ENCODE peak calls at places on chromosomes 1 and 21, in five cellular contexts. M is endothelial cell of umbilical vein, W is ovary, U is heart left ventricle, Y is uterus. L is an unnamed sample.

GRCh38 chr1:118151312-118151937 is 33.6 kb downstream of the SPAG17 start:
- DNase-seq in M (peak), W (peak), U (peak), Y (peak), L (peak)

GRCh38 chr1:13699510-13699909 is 478 bp upstream of the PRDM2 start:
- DNase-seq in M (no peak), W (peak), U (peak), Y (no peak), L (peak)

GRCh38 chr1:204130178-204130577 is 21.7 kb downstream of the ETNK2 start:
- DNase-seq in M (no peak), W (peak), U (no peak), Y (peak), L (no peak)

GRCh38 chr1:4394366-4394765 is 260.0 kb upstream of the AJAP1 start:
- DNase-seq in M (no peak), W (no peak), U (no peak), Y (no peak), L (no peak)

GRCh38 chr1:18443573-18444520 is 36.9 kb upstream of the KLHDC7A start:
- DNase-seq in M (no peak), W (no peak), U (no peak), Y (no peak), L (no peak)

GRCh38 chr1:165539306-165539705 is 4.5 kb upstream of the LRRC52 start:
- DNase-seq in M (no peak), W (no peak), U (no peak), Y (no peak), L (no peak)

GRCh38 chr1:162905759-162906158 is 44.8 kb upstream of the CCDC190 start:
- DNase-seq in M (peak), W (no peak), U (no peak), Y (no peak), L (no peak)

GRCh38 chr1:205025239-205025638 is 17.8 kb upstream of the CNTN2 start:
- DNase-seq in M (no peak), W (no peak), U (no peak), Y (no peak), L (no peak)

GRCh38 chr1:31924839-31925238 is 13.3 kb downstream of the PTP4A2 start:
- DNase-seq in M (peak), W (no peak), U (no peak), Y (no peak), L (peak)

DNA sequence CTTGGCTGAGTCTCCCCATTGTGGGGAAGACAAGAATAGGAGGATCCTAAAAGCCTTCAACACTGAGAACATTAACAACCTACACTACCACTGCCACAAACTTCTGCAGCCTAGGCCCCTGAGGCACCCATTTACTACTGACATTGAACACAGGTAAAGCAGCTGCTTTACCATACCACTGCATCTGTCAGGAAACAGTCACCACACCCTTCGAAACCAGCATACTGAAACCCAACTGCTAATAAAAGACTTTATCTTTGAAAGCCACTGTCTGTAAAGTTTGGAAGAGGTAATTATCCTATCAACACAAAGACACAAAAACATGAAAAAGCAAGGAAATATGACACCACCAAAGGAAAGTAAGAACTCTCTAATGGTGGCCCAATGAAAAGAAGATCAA is 7.4 kb downstream of the IFNAR1 start:
- DNase-seq in M (no peak), W (no peak), U (no peak), Y (no peak), L (no peak)
- TF ChIP-seq POLR2A in M (no peak), W (no peak), U (no peak), Y (no peak), L (no peak)

GRCh38 chr21:42770717-42771502 is 108.4 kb downstream of the WDR4 start:
- DNase-seq in M (no peak), W (no peak), U (no peak), Y (no peak), L (no peak)

GRCh38 chr21:42769820-42770716 is 109.3 kb downstream of the WDR4 start:
- DNase-seq in M (no peak), W (no peak), U (no peak), Y (no peak), L (no peak)

GRCh38 chr21:42768324-42769121 is 110.8 kb downstream of the WDR4 start:
- DNase-seq in M (no peak), W (no peak), U (no peak), Y (no peak), L (no peak)

GRCh38 chr21:42767561-42767835 is 111.8 kb downstream of the WDR4 start:
- DNase-seq in M (no peak), W (no peak), U (no peak), Y (no peak), L (no peak)

GRCh38 chr21:42769183-42769819 is 110.0 kb downstream of the WDR4 start:
- DNase-seq in M (no peak), W (no peak), U (no peak), Y (no peak), L (no peak)
- TF ChIP-seq POLR2A in M (no peak), W (no peak), U (no peak), Y (no peak), L (no peak)

GRCh38 chr1:2227341-2228156 is 570 bp upstream of the SKI start:
- DNase-seq in M (peak), W (peak), U (peak), Y (peak), L (peak)
- TF ChIP-seq POLR2A in M (peak), W (peak), U (peak), Y (peak), L (peak)

GRCh38 chr1:172340520-172340919 is 80.0 kb upstream of the C1orf105 start:
- DNase-seq in M (no peak), W (no peak), U (no peak), Y (no peak), L (no peak)

GRCh38 chr1:172339840-172340239 is 80.6 kb upstream of the C1orf105 start:
- DNase-seq in M (no peak), W (no peak), U (no peak), Y (no peak), L (no peak)

GRCh38 chr1:172338295-172338735 is 82.2 kb upstream of the C1orf105 start:
- DNase-seq in M (no peak), W (no peak), U (no peak), Y (no peak), L (no peak)

GRCh38 chr1:172332230-172332629 is 88.3 kb upstream of the C1orf105 start:
- DNase-seq in M (no peak), W (no peak), U (no peak), Y (no peak), L (no peak)

GRCh38 chr1:172335377-172335776 is 85.1 kb upstream of the C1orf105 start:
- DNase-seq in M (no peak), W (no peak), U (no peak), Y (no peak), L (no peak)
- TF ChIP-seq POLR2A in M (no peak), W (no peak), U (no peak), Y (no peak), L (no peak)

GRCh38 chr1:65179148-65179547 is 31.1 kb downstream of the AK4 start:
- DNase-seq in M (no peak), W (no peak), U (no peak), Y (no peak), L (no peak)
- TF ChIP-seq POLR2A in M (no peak), W (no peak), U (no peak), Y (no peak), L (no peak)

DNA sequence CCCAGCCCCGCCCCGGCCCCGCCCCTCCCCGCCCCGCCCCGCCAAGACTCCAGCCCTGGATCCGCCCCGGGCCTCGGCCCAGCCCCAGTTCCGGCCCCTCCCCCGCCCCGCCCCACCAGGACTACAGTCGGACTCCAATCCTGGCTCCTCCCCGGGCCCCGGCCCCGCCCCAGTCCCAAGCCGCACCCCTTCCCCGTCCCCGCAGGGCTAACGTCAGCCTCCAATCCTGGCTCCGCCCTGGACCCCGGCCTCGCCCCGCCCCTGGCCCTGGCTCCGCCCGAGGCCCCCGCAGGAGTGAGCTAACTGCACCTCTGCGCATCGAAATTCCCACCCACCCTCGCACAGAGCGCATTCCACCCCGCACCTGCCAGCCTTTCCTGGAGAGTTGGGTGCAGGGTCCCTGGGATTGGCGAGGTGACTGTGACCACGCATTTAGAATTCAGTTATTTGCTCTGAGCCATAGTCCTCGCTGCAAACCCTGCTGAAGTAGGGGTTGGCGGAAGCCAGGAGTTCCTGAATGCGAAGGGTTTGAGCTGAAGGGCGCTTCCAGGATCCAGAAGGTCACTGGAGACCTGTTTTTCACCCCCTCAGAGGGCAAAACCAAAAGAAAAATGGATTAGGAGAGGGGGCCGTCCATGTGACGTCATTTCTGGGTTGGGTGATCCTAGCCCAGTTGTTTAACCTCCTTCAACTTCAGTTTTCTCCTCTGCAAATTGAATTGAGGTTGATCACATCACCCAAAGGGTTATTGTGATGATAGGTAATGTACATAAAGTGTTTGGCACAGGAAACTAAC is 631 bp upstream of the IGSF8 start:
- DNase-seq in M (peak), W (peak), U (peak), Y (peak), L (peak)
- TF ChIP-seq POLR2A in M (no peak), W (peak), U (no peak), Y (peak), L (no peak)